ENCODE peak calls at places on chromosomes 11 and 22, in six cellular contexts. One of them, this sample, is unnamed.

GRCh38 chr11:133842053-133842452 is 3.3 kb downstream of the SPATA19 start:
- DNase-seq in H1: no peak
- DNase-seq in HepG2: no peak
- DNase-seq in GM12878: no peak
- DNase-seq in K562: no peak
- DNase-seq in GM12891: no peak
- DNase-seq in this sample: no peak

GRCh38 chr11:129323896-129324522 is 51.6 kb upstream of the BARX2 start:
- DNase-seq in GM12891: no peak
- DNase-seq in K562: no peak
- DNase-seq in H1: peak; percentile 36
- DNase-seq in GM12878: no peak
- DNase-seq in HepG2: peak; percentile 37
- DNase-seq in this sample: no peak

GRCh38 chr11:123973816-123974215 is 3.8 kb downstream of the OR10S1 start:
- DNase-seq in GM12891: no peak
- DNase-seq in HepG2: no peak
- DNase-seq in GM12878: no peak
- DNase-seq in H1: no peak
- DNase-seq in K562: no peak
- DNase-seq in this sample: no peak

GRCh38 chr22:38317995-38318715 is 922 bp upstream of the CSNK1E start:
- DNase-seq in GM12878: no peak
- DNase-seq in K562: peak; percentile 68
- DNase-seq in HepG2: peak; percentile 77
- DNase-seq in H1: no peak
- DNase-seq in GM12891: no peak
- DNase-seq in this sample: no peak

GRCh38 chr11:20596629-20597129 is 2.7 kb upstream of the SLC6A5 start:
- DNase-seq in GM12891: no peak
- DNase-seq in HepG2: no peak
- DNase-seq in K562: peak; percentile 20
- DNase-seq in GM12878: no peak
- DNase-seq in H1: no peak
- DNase-seq in this sample: no peak

GRCh38 chr22:23263651-23264555 is 83.6 kb downstream of the BCR start:
- DNase-seq in GM12878: no peak
- DNase-seq in HepG2: no peak
- DNase-seq in GM12891: no peak
- DNase-seq in K562: no peak
- DNase-seq in H1: no peak
- DNase-seq in this sample: no peak

GRCh38 chr11:43419460-43419859 is 60.7 kb downstream of the TTC17 start:
- DNase-seq in K562: peak; percentile 15
- DNase-seq in GM12891: no peak
- DNase-seq in HepG2: peak; percentile 25
- DNase-seq in H1: no peak
- DNase-seq in GM12878: no peak
- DNase-seq in this sample: no peak

GRCh38 chr11:132556316-132556715 is 976.0 kb downstream of the OPCML start:
- DNase-seq in HepG2: no peak
- DNase-seq in K562: no peak
- DNase-seq in GM12878: no peak
- DNase-seq in GM12891: no peak
- DNase-seq in H1: no peak
- DNase-seq in this sample: no peak

GRCh38 chr22:46355369-46355995 is 20.0 kb downstream of the TRMU start:
- DNase-seq in HepG2: peak; percentile 37
- DNase-seq in K562: peak; percentile 65
- DNase-seq in GM12878: no peak
- DNase-seq in GM12891: peak; percentile 84
- DNase-seq in H1: peak; percentile 97
- DNase-seq in this sample: peak; percentile 83

GRCh38 chr22:20803696-20804324 is 29.9 kb downstream of the SERPIND1 start:
- DNase-seq in GM12878: no peak
- DNase-seq in H1: peak; percentile 71
- DNase-seq in GM12891: no peak
- DNase-seq in HepG2: peak; percentile 40
- DNase-seq in K562: peak; percentile 78
- DNase-seq in this sample: no peak

GRCh38 chr11:76086713-76087635 is 119.3 kb downstream of the WNT11 start:
- DNase-seq in H1: no peak
- DNase-seq in HepG2: no peak
- DNase-seq in GM12891: no peak
- DNase-seq in GM12878: no peak
- DNase-seq in K562: no peak
- DNase-seq in this sample: no peak

GRCh38 chr22:21734540-21735197 is 925 bp downstream of the YPEL1 start:
- DNase-seq in GM12878: no peak
- DNase-seq in GM12891: no peak
- DNase-seq in H1: no peak
- DNase-seq in HepG2: no peak
- DNase-seq in K562: peak; percentile 46
- DNase-seq in this sample: no peak

GRCh38 chr11:46597155-46597554 is 3.3 kb upstream of the AMBRA1 start:
- DNase-seq in H1: no peak
- DNase-seq in GM12891: no peak
- DNase-seq in HepG2: peak; percentile 80
- DNase-seq in GM12878: no peak
- DNase-seq in K562: no peak
- DNase-seq in this sample: no peak

GRCh38 chr11:46590740-46591606 is 2.9 kb downstream of the AMBRA1 start:
- DNase-seq in HepG2: no peak
- DNase-seq in GM12878: no peak
- DNase-seq in H1: no peak
- DNase-seq in K562: no peak
- DNase-seq in GM12891: no peak
- DNase-seq in this sample: no peak

GRCh38 chr11:46594785-46595184 is 962 bp upstream of the AMBRA1 start:
- DNase-seq in GM12891: no peak
- DNase-seq in GM12878: no peak
- DNase-seq in K562: no peak
- DNase-seq in HepG2: no peak
- DNase-seq in H1: no peak
- DNase-seq in this sample: no peak

GRCh38 chr11:46594383-46594718 is 528 bp upstream of the AMBRA1 start:
- DNase-seq in GM12891: no peak
- DNase-seq in GM12878: no peak
- DNase-seq in K562: no peak
- DNase-seq in HepG2: no peak
- DNase-seq in H1: no peak
- DNase-seq in this sample: no peak

GRCh38 chr11:46593550-46594382 is at the start of gene AMBRA1:
- DNase-seq in HepG2: peak; percentile 95
- DNase-seq in K562: peak; percentile 76
- DNase-seq in H1: peak; percentile 95
- DNase-seq in GM12878: peak; percentile 90
- DNase-seq in GM12891: peak; percentile 67
- DNase-seq in this sample: peak; percentile 62
- TF ChIP-seq POLR2A in HepG2: peak; percentile 71
- TF ChIP-seq POLR2A in K562: peak; percentile 84
- TF ChIP-seq POLR2A in H1: peak; percentile 23
- TF ChIP-seq POLR2A in GM12878: peak; percentile 85
- TF ChIP-seq POLR2A in GM12891: peak; percentile 61
- TF ChIP-seq POLR2A in this sample: peak; percentile 84

DNA sequence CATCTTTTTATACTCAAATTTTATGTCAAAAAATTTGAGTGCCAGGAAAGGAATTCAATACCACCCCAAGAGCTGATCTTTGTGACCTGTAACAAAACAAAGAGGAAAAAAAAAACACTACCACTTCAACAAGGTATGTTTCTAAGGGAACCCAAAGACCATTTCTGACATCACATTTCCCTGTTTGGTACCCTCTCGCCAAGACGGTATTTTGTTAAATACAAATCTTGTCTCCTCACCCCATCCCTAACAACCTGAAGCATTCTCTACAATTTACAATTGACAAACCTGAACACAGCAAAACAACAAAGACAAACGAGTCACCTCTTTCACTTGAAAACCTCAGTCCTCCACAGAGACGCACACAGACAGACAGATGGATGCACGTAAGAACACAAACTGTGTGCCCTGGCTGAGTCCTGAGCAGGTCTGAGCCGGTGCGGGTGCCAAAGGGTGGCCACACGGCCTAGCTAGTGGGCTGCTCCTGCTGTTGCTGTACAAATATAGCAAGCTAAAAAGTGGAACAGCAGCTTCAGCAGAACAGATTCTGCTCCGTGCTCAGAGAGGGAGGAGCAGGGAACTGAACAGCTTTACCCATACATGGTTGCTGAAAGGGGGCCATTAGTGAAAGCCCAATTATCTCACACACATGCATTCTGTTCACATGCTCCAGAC is 28.6 kb downstream of the CELF1 start:
- DNase-seq in GM12891: no peak
- DNase-seq in H1: no peak
- DNase-seq in GM12878: no peak
- DNase-seq in K562: no peak
- DNase-seq in HepG2: no peak
- DNase-seq in this sample: no peak
- TF ChIP-seq TAF1 in GM12891: no peak
- TF ChIP-seq TAF1 in H1: no peak
- TF ChIP-seq TAF1 in GM12878: no peak
- TF ChIP-seq TAF1 in K562: no peak
- TF ChIP-seq TAF1 in HepG2: no peak
- TF ChIP-seq TAF1 in this sample: no peak

DNA sequence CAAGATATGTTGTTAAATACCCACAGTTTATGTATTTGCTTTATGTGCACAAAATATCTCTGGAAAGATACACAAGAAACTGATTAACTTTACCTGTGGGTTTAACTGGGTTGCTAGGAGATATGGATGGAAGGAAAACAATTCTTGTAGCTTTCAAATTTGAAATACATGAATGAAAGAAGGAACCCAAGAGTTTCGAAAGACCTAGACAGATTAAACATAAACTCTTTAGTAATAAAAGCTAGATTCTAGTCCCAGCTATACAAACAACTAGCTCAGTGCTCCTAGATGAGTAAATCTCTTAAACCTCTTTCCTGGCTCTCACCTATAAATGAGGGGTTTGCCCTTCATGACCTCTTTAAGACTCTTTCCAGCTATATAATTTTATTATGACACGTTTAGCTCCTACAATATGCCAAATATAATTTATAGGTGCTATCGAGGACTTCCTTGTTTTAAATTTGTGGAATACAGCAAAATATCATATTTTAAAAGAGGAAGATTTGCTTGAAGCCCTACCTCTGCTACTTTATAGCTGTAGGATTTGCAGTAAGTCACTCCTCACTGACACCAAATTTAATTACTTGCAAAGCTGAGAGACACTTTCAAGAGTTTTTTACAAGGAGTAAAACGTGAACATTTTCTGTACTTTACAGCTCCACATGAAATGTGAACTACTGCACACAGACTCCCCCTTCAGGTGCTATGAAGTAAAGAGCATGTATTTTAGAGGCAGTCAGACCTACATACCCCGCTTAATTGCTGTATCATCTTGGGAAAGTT is 50.7 kb downstream of the RRAS2 start:
- DNase-seq in GM12878: no peak
- DNase-seq in HepG2: peak; percentile 50
- DNase-seq in K562: peak; percentile 39
- DNase-seq in H1: no peak
- DNase-seq in GM12891: no peak
- DNase-seq in this sample: no peak
- TF ChIP-seq POLR2AphosphoS5 in GM12878: no peak
- TF ChIP-seq POLR2AphosphoS5 in HepG2: no peak
- TF ChIP-seq POLR2AphosphoS5 in K562: no peak
- TF ChIP-seq POLR2AphosphoS5 in H1: no peak
- TF ChIP-seq POLR2AphosphoS5 in GM12891: no peak
- TF ChIP-seq POLR2AphosphoS5 in this sample: no peak

DNA sequence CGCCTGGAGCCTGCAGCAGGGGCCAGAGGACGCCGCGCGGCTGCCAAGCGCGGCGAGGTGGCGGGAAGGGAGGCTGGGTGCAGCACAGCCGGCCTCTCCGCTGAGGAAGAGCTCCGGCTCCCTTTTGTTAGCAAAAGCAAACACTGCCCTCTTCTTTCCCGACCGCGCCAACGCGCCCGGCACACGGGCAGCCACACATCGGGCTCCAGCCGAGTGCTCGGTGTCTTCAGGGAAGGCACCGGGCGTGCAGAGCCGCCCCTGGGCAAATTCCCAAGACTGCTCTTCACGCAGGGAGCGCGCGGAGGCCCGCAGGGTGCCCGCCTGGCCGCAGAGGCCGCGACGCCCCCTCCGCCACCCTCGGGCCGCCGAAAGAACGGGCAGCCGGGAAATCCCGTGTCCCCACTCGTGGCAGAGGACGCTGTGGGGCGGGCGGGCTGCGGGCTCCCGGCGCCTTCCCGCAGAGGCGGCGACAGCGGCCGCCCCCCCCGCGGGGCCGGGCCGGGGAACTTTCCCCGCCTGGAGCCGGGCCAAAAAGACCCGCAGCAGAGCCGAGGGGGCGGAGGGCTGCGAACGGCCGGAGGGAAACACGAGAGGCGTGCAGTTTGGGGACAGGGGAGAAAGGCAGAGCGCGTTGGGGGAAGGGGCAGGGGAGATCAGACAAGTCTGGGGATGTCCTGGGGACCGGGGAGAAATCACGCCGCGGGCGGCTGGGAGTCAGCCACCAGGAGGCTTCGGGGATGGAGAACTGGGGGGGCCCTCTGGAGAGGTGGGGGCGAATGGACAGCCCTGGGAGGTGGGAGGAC is 931 bp downstream of the CADM1 start:
- DNase-seq in GM12891: no peak
- DNase-seq in HepG2: peak; percentile 51
- DNase-seq in H1: peak; percentile 77
- DNase-seq in GM12878: no peak
- DNase-seq in K562: no peak
- DNase-seq in this sample: peak; percentile 28
- TF ChIP-seq POLR2A in GM12891: no peak
- TF ChIP-seq POLR2A in HepG2: no peak
- TF ChIP-seq POLR2A in H1: no peak
- TF ChIP-seq POLR2A in GM12878: no peak
- TF ChIP-seq POLR2A in K562: no peak
- TF ChIP-seq POLR2A in this sample: no peak

GRCh38 chr11:7520011-7520942 is 6.5 kb downstream of the PPFIBP2 start:
- DNase-seq in HepG2: no peak
- DNase-seq in H1: no peak
- DNase-seq in K562: no peak
- DNase-seq in GM12878: peak; percentile 89
- DNase-seq in GM12891: no peak
- DNase-seq in this sample: no peak
- TF ChIP-seq TAF1 in HepG2: no peak
- TF ChIP-seq TAF1 in H1: no peak
- TF ChIP-seq TAF1 in K562: no peak
- TF ChIP-seq TAF1 in GM12878: peak; percentile 22
- TF ChIP-seq TAF1 in GM12891: no peak
- TF ChIP-seq TAF1 in this sample: no peak

DNA sequence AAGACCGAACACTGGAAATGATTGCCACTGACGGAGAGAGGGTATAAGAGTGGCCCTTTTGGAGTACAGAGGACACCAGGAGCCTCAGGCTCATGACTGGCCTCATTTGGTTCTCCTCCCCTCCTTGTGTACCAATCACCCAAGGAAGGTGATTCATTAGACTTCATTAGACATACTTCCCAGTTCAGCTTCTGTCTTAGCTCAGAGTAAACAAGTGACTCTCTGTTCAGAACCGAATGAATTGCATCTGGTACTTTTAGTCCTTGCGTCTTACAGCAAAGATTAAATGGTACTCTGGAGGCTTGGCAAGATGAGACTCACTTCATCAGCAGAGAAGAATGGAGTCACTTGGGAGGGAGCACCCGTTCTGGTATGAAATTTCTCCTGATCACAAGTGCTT is 75.2 kb downstream of the ZNRF3 start:
- DNase-seq in HepG2: no peak
- DNase-seq in H1: no peak
- DNase-seq in GM12878: no peak
- DNase-seq in GM12891: no peak
- DNase-seq in K562: no peak
- DNase-seq in this sample: no peak
- TF ChIP-seq POLR2AphosphoS5 in HepG2: no peak
- TF ChIP-seq POLR2AphosphoS5 in H1: no peak
- TF ChIP-seq POLR2AphosphoS5 in GM12878: no peak
- TF ChIP-seq POLR2AphosphoS5 in GM12891: no peak
- TF ChIP-seq POLR2AphosphoS5 in K562: no peak
- TF ChIP-seq POLR2AphosphoS5 in this sample: no peak